ENCODE peak calls at places on chromosome 16, in six cellular contexts. T, V, U, P, W and K are unnamed samples.

GRCh38 chr16:280991-281659 is 734 bp downstream of the ARHGDIG start:
- DNase-seq in T (no peak), V (no peak), U (no peak), P (no peak), W (no peak), K (no peak)

GRCh38 chr16:54283735-54284318 is 2.8 kb downstream of the IRX3 start:
- DNase-seq in T (no peak), V (no peak), U (no peak), P (no peak), W (no peak), K (peak; percentile 92)

GRCh38 chr16:46916980-46917379 is 32.8 kb downstream of the GPT2 start:
- DNase-seq in T (no peak), V (peak; percentile 15), U (no peak), P (peak; percentile 25), W (peak; percentile 75), K (peak; percentile 84)

GRCh38 chr16:54266363-54266955 is 20.1 kb downstream of the IRX3 start:
- DNase-seq in T (no peak), V (no peak), U (no peak), P (no peak), W (no peak), K (no peak)

GRCh38 chr16:12617401-12617819 is 186.3 kb downstream of the CPPED1 start:
- DNase-seq in T (no peak), V (no peak), U (no peak), P (no peak), W (no peak), K (no peak)

GRCh38 chr16:89164436-89164835 is 7.1 kb upstream of the CDH15 start:
- DNase-seq in T (no peak), V (no peak), U (no peak), P (no peak), W (no peak), K (no peak)

GRCh38 chr16:27330542-27330941 is 16.8 kb downstream of the IL4R start:
- DNase-seq in T (no peak), V (peak; percentile 98), U (peak; percentile 89), P (no peak), W (peak; percentile 71), K (peak; percentile 94)

GRCh38 chr16:84643677-84644076 is 4.6 kb upstream of the KLHL36 start:
- DNase-seq in T (no peak), V (no peak), U (no peak), P (no peak), W (no peak), K (peak; percentile 72)

GRCh38 chr16:67786491-67786890 is 19.9 kb downstream of the RANBP10 start:
- DNase-seq in T (no peak), V (no peak), U (no peak), P (no peak), W (no peak), K (no peak)

GRCh38 chr16:27646811-27647210 is 96.9 kb downstream of the KATNIP start:
- DNase-seq in T (no peak), V (peak; percentile 36), U (no peak), P (no peak), W (no peak), K (no peak)

GRCh38 chr16:1134776-1135458 is 18.0 kb upstream of the CACNA1H start:
- DNase-seq in T (no peak), V (no peak), U (no peak), P (no peak), W (no peak), K (no peak)

GRCh38 chr16:2296662-2297505 is 29.0 kb upstream of the RNPS1 start:
- DNase-seq in T (no peak), V (no peak), U (no peak), P (peak; percentile 22), W (peak; percentile 81), K (peak; percentile 91)

GRCh38 chr16:72798212-72798611 is 249.7 kb downstream of the ZFHX3 start:
- DNase-seq in T (no peak), V (no peak), U (no peak), P (no peak), W (no peak), K (no peak)

GRCh38 chr16:22109258-22109898 is 17.0 kb downstream of the VWA3A start:
- DNase-seq in T (no peak), V (no peak), U (no peak), P (no peak), W (no peak), K (no peak)

GRCh38 chr16:11955713-11956123 is 9.3 kb upstream of the TNFRSF17 start:
- DNase-seq in T (no peak), V (peak; percentile 98), U (no peak), P (no peak), W (no peak), K (peak; percentile 93)

GRCh38 chr16:87698241-87698640 is 67.5 kb downstream of the KLHDC4 start:
- DNase-seq in T (no peak), V (no peak), U (no peak), P (no peak), W (no peak), K (peak; percentile 86)

GRCh38 chr16:7440886-7441400 is 108.3 kb downstream of the RBFOX1 start:
- DNase-seq in T (no peak), V (no peak), U (no peak), P (no peak), W (peak; percentile 62), K (no peak)

GRCh38 chr16:81607805-81608514 is 163.4 kb downstream of the CMIP start:
- DNase-seq in T (no peak), V (no peak), U (no peak), P (no peak), W (no peak), K (peak; percentile 73)
- H3K4me1 ChIP-seq in T (peaks cover 50% of the 10 kb centered on the region), V (peaks cover 14% of the 10 kb centered on the region), U (peaks cover 12% of the 10 kb centered on the region), P (peaks cover 69% of the 10 kb centered on the region), W (peaks cover 14% of the 10 kb centered on the region), K (peaks cover 38% of the 10 kb centered on the region)

GRCh38 chr16:75248142-75248535 is 3.3 kb downstream of the BCAR1 start:
- DNase-seq in T (no peak), V (no peak), U (no peak), P (no peak), W (no peak), K (peak; percentile 92)

GRCh38 chr16:75248536-75249380 is 2.7 kb downstream of the BCAR1 start:
- DNase-seq in T (no peak), V (no peak), U (no peak), P (no peak), W (no peak), K (peak; percentile 95)

GRCh38 chr16:75247249-75247648 is 4.2 kb downstream of the BCAR1 start:
- DNase-seq in T (no peak), V (no peak), U (no peak), P (no peak), W (no peak), K (no peak)

GRCh38 chr16:75244844-75245758 is 6.3 kb downstream of the BCAR1 start:
- DNase-seq in T (no peak), V (peak; percentile 98), U (peak; percentile 84), P (peak; percentile 67), W (peak; percentile 95), K (peak; percentile 100)

DNA sequence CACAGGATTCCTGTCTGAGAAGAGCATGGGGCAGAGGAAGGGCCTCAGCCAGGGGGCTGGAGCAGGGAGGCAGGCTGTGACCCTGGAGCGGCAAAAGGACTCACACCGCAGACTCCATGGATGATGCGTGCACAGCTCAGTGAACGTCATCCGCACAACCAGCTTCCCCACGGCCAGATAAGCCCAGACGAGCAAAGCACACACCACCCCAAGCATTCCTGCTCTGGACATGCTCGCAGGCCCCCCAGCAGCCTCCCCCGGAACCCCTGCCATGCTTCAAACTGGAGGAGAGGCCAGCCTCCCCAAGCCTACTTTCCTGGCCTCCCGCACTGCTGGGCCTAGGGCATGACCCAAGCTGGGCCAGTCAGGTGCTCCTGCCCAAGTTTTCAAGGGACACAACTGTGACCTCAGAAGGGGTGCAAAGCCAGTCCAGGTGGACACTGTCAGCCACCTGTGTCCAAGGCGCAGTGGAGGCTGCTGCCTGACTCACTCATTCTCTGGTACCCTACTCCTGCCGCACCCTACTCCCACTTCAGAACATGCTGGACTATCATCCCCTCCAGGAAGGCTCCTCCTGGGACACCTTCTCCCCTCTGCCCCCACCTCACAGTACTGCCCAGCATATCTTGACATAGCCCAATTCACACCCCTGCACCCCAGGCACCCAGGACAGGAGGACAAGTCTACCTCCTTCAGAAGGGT is 4.8 kb downstream of the BCAR1 start:
- DNase-seq in T (no peak), V (peak; percentile 75), U (no peak), P (no peak), W (no peak), K (peak; percentile 95)
- H3K4me3 ChIP-seq in T (no peak overlapping the region), V (no peak overlapping the region), U (no peak overlapping the region), P (no peak overlapping the region), W (no peak overlapping the region), K (peak overlapping the region; percentile 30)

GRCh38 chr16:75488322-75488721 is 6.9 kb downstream of the CHST6 start:
- DNase-seq in T (no peak), V (no peak), U (no peak), P (no peak), W (no peak), K (no peak)

GRCh38 chr16:75486014-75486404 is 9.2 kb downstream of the CHST6 start:
- DNase-seq in T (no peak), V (no peak), U (peak; percentile 55), P (no peak), W (no peak), K (no peak)

GRCh38 chr16:75485230-75486013 is 9.8 kb downstream of the CHST6 start:
- DNase-seq in T (no peak), V (no peak), U (no peak), P (no peak), W (no peak), K (no peak)

GRCh38 chr16:75483222-75483621 is 12.0 kb downstream of the CHST6 start:
- DNase-seq in T (no peak), V (peak; percentile 43), U (peak; percentile 31), P (no peak), W (no peak), K (no peak)

GRCh38 chr16:75486666-75487313 is 8.5 kb downstream of the CHST6 start:
- DNase-seq in T (no peak), V (no peak), U (no peak), P (no peak), W (no peak), K (no peak)
- H3K27ac ChIP-seq in T (peak overlapping the region; percentile 64), V (no peak overlapping the region), U (no peak overlapping the region), P (no peak overlapping the region), W (no peak overlapping the region), K (no peak overlapping the region)

GRCh38 chr16:4634768-4635167 is 10.1 kb downstream of the MGRN1 start:
- DNase-seq in T (no peak), V (no peak), U (no peak), P (no peak), W (peak; percentile 10), K (no peak)

GRCh38 chr16:4633910-4634635 is 9.4 kb downstream of the MGRN1 start:
- DNase-seq in T (no peak), V (no peak), U (no peak), P (no peak), W (peak; percentile 36), K (peak; percentile 68)

GRCh38 chr16:4639899-4640509 is 15.4 kb downstream of the MGRN1 start:
- DNase-seq in T (no peak), V (no peak), U (no peak), P (no peak), W (peak; percentile 39), K (no peak)

GRCh38 chr16:4637501-4638166 is 13.0 kb downstream of the MGRN1 start:
- DNase-seq in T (no peak), V (no peak), U (no peak), P (no peak), W (peak; percentile 33), K (peak; percentile 35)

DNA sequence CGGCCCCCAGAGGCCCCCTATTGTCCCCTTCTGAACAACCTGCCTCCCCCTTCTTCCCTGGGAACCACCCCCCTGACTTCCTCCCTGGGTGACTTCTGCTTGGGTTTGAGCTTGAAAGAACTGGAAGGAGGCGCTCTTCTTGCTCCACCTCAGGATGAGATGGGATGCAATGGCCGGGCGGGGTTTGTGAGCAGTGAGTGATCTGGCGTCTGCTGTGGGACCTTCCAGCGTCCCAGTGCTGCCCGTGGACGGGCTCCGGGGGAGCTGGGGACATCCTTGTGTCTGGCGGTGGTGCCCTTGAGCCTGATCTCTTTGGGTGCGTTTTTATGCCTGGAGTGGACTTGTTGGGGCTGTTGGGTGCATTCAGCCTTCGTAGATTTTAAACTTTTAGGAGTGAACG is 11.6 kb downstream of the MGRN1 start:
- DNase-seq in T (no peak), V (no peak), U (no peak), P (no peak), W (peak; percentile 47), K (peak; percentile 83)
- H3K4me1 ChIP-seq in T (peaks cover 5% of the 10 kb centered on the region), V (peaks cover 2% of the 10 kb centered on the region), U (peaks cover 4% of the 10 kb centered on the region), P (no peaks in the 10 kb centered on the region), W (no peaks in the 10 kb centered on the region), K (no peaks in the 10 kb centered on the region)